ENCODE peak calls at places on chromosomes 1 and 21, in five cellular contexts. G, A, M, W and B are unnamed samples.

GRCh38 chr1:241888232-241888631 is 40.2 kb downstream of the EXO1 start:
- DNase-seq in M (no peak), W (no peak), G (no peak), A (no peak), B (no peak)

GRCh38 chr1:215474940-215475339 is 92.2 kb upstream of the KCTD3 start:
- DNase-seq in A (no peak), M (no peak), G (no peak), W (no peak), B (no peak)

GRCh38 chr1:93578911-93579825 is 102.5 kb downstream of the BCAR3 start:
- DNase-seq in W (no peak), M (no peak), G (no peak), A (no peak), B (no peak)

GRCh38 chr1:26278835-26279597 is 870 bp upstream of the SH3BGRL3 start:
- DNase-seq in A (no peak), G (no peak), M (no peak), W (peak; percentile 24), B (peak; percentile 43)

GRCh38 chr21:43193651-43194302 is 25.0 kb downstream of the CRYAA start:
- DNase-seq in W (no peak), M (no peak), G (peak; percentile 45), A (no peak), B (peak; percentile 16)

GRCh38 chr1:9606458-9606857 is 17.7 kb downstream of the TMEM201 start:
- DNase-seq in M (no peak), G (no peak), W (no peak), A (no peak), B (no peak)

GRCh38 chr1:248697907-248698306 is 4.7 kb downstream of the OR14I1 start:
- DNase-seq in G (no peak), W (no peak), A (no peak), M (no peak), B (no peak)

GRCh38 chr1:204633665-204634064 is 51.9 kb downstream of the LRRN2 start:
- DNase-seq in A (no peak), G (no peak), M (no peak), W (no peak), B (peak; percentile 38)

GRCh38 chr1:25041869-25042268 is 111.8 kb upstream of the RUNX3 start:
- DNase-seq in M (no peak), W (no peak), A (no peak), G (no peak), B (no peak)

GRCh38 chr1:22704440-22705067 is 6.1 kb upstream of the EPHB2 start:
- DNase-seq in W (peak; percentile 93), G (peak; percentile 81), A (peak; percentile 88), M (peak; percentile 61), B (peak; percentile 81)

GRCh38 chr1:70586046-70586445 is 175.0 kb downstream of the CTH start:
- DNase-seq in G (no peak), W (no peak), A (no peak), M (no peak), B (no peak)

GRCh38 chr1:1111516-1112236 is 4.2 kb downstream of the C1orf159 start:
- DNase-seq in M (no peak), G (peak; percentile 31), W (no peak), A (no peak), B (no peak)

GRCh38 chr1:237411621-237412020 is 369.6 kb downstream of the RYR2 start:
- DNase-seq in A (no peak), G (no peak), W (no peak), M (no peak), B (no peak)

GRCh38 chr1:156626079-156626438 is 6.8 kb downstream of the HAPLN2 start:
- DNase-seq in W (no peak), G (no peak), M (no peak), A (no peak), B (no peak)
- H3K4me3 ChIP-seq in W (no peak overlapping the region), G (no peak overlapping the region), M (no peak overlapping the region), A (no peak overlapping the region), B (no peak overlapping the region)

GRCh38 chr21:15730484-15731242 is 881 bp downstream of the USP25 start:
- DNase-seq in M (no peak), G (no peak), A (no peak), W (no peak), B (no peak)

GRCh38 chr21:15729674-15730483 is at the start of gene USP25:
- DNase-seq in G (peak; percentile 92), W (peak; percentile 91), M (no peak), A (peak; percentile 56), B (peak; percentile 87)

GRCh38 chr21:15732996-15733329 is 3.2 kb downstream of the USP25 start:
- DNase-seq in G (no peak), A (no peak), W (no peak), M (no peak), B (no peak)

GRCh38 chr21:15732290-15732995 is 2.7 kb downstream of the USP25 start:
- DNase-seq in G (no peak), M (no peak), A (no peak), W (no peak), B (no peak)

DNA sequence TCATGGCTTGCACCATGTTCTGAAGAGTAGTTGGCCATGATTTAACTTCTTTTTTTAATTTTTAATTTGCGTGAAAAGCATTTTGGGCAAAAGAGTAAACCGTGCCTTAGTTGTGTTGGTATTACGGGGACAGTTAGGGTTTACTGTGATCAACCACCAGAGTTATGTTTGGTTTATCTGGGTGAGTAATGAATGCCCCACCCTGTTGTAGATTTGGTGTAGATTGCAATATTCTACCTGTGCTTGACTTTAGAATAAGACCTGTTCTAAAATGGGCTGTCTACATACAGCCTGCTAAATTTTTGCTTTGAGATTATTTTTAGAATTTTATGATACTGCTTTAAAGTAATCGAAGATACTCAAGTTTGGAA is 1.4 kb downstream of the USP25 start:
- DNase-seq in A (peak; percentile 17), M (no peak), G (no peak), W (no peak), B (no peak)
- H3K4me1 ChIP-seq in A (peaks cover 29% of the 10 kb centered on the region), M (peaks cover 17% of the 10 kb centered on the region), G (peaks cover 4% of the 10 kb centered on the region), W (peaks cover 14% of the 10 kb centered on the region), B (no peaks in the 10 kb centered on the region)

GRCh38 chr1:2882968-2883696 is 81.6 kb upstream of the TTC34 start:
- DNase-seq in G (no peak), A (peak; percentile 15), M (no peak), W (no peak), B (no peak)
- H3K9me3 ChIP-seq in G (no peaks in the 10 kb centered on the region), A (no peaks in the 10 kb centered on the region), M (no peaks in the 10 kb centered on the region), W (peaks cover 3% of the 10 kb centered on the region), B (no peaks in the 10 kb centered on the region)

GRCh38 chr21:34880401-34880800 is 168.7 kb downstream of the RUNX1 start:
- DNase-seq in W (no peak), M (no peak), A (no peak), G (no peak), B (no peak)

GRCh38 chr21:34883501-34884271 is 165.4 kb downstream of the RUNX1 start:
- DNase-seq in G (no peak), W (no peak), M (no peak), A (no peak), B (no peak)

GRCh38 chr21:34881894-34882371 is 167.2 kb downstream of the RUNX1 start:
- DNase-seq in G (no peak), A (no peak), M (peak; percentile 86), W (no peak), B (no peak)

GRCh38 chr21:34882719-34883131 is 166.4 kb downstream of the RUNX1 start:
- DNase-seq in W (no peak), A (no peak), G (no peak), M (no peak), B (no peak)

DNA sequence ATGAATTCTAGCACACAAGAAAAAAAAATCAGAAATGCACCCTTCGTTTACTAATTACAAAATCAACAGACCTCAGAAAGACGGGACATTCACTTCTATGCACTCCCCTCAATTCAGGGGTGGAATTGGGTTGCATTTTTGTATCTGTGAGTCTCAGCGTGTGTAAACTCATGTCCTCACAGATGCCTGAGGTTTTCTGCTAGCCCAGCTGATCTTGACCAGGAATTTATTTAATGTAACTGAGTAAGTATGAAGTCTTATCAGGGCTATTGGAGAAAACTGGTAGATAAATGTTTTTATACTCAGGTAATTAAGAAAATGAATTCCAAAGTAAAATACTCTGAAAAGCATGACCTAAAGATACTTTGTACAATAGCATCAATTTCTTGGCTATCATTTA is 167.7 kb downstream of the RUNX1 start:
- DNase-seq in A (no peak), W (no peak), G (no peak), M (no peak), B (no peak)
- H3K4me3 ChIP-seq in A (peak overlapping the region; percentile 20), W (no peak overlapping the region), G (no peak overlapping the region), M (peak overlapping the region; percentile 32), B (no peak overlapping the region)

DNA sequence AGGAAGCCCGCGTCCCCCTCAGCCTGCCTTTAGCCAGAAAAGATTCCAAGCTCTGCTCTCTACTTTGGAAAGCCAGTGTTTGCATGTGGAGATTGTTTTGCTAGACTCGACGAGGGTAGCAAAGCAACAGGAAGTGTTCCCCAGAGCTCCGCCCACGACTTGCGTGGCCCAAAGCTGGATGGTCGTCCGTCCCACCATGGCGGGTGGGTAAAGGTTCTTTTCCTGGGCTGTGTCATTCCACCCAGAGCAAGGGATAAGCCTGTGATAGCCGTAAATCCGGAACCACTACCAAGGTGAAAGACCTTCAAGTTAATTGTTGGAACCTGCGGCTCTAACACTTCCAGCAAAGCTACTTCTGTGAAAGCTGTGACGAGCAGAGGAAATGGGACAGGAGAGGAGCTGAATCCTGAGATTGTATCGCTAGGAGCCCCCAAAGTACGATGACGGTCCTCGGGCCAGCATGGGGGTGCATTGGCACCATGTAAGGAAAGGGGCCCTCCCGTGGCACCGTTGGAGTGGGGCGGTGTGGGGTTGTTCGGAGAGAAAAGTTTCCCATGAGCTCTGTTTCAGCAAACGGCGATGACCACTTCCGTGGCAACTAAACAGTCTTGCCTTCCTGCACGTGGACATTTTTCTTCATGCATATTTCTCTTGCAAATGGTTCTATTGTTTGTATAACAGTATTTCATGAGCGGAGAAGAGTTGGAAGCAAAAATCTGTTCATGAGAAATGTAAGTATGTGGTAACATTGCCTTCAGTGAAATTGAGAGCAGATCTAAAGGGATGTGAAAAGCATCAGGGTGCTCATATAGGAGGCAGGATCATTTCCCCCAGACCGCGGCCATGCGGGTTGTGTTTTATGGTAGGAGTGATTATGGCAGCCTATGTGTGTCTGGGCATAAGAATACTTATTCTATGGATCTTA is 8.3 kb downstream of the MX2 start:
- DNase-seq in M (no peak), W (no peak), A (no peak), G (no peak), B (no peak)
- H3K4me1 ChIP-seq in M (no peaks in the 10 kb centered on the region), W (peaks cover 4% of the 10 kb centered on the region), A (peaks cover 12% of the 10 kb centered on the region), G (peaks cover 2% of the 10 kb centered on the region), B (no peaks in the 10 kb centered on the region)

DNA sequence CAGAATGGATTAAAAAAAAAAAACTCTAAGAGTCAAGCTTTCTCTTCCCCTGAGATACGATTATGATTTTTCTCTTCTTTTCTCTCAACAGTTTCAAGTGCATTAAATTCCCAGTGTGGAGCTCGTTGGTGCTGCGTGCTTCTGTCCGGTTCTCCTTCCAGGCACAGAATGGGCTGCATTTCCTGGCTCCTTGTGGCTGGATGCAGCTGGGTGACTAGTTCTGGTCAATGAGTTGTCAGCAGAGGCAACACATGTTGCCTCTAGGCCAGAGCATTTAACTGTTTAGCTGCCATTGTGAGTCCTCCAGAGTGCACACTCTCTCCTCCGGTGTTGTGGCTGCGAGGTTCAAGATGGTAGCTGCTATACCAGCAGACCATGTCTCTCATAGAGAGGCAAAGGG is 312.9 kb downstream of the RRAGC start:
- DNase-seq in G (no peak), W (no peak), M (no peak), A (no peak), B (no peak)
- H3K9me3 ChIP-seq in G (no peaks in the 10 kb centered on the region), W (no peaks in the 10 kb centered on the region), M (no peaks in the 10 kb centered on the region), A (no peaks in the 10 kb centered on the region), B (no peaks in the 10 kb centered on the region)

GRCh38 chr1:65992160-65993046 is 199.7 kb downstream of the PDE4B start:
- DNase-seq in W (peak; percentile 9), G (no peak), M (no peak), A (peak; percentile 3), B (no peak)
- H3K4me3 ChIP-seq in W (no peak overlapping the region), G (no peak overlapping the region), M (no peak overlapping the region), A (peak overlapping the region; percentile 72), B (no peak overlapping the region)